ENCODE peak calls at places on chromosome 12, in seven cellular contexts. G, S, B, F, W, N and Y are unnamed samples.

GRCh38 chr12:115963030-115963480 is 314.4 kb downstream of the MED13L start:
- DNase-seq in N (peak), B (no peak), S (no peak), G (no peak), F (peak), W (peak), Y (no peak)

GRCh38 chr12:54004841-54005530 is 3.8 kb upstream of the HOXC8 start:
- DNase-seq in B (peak), W (no peak), F (peak), N (no peak), S (no peak), G (peak), Y (no peak)

GRCh38 chr12:76471579-76471978 is 88.0 kb downstream of the OSBPL8 start:
- DNase-seq in F (no peak), G (no peak), N (no peak), W (peak), S (no peak), B (no peak), Y (no peak)

GRCh38 chr12:65881965-65882413 is 57.7 kb downstream of the HMGA2 start:
- DNase-seq in B (peak), S (peak), N (peak), G (peak), F (peak), W (peak), Y (no peak)

GRCh38 chr12:88665051-88665450 is 84.8 kb upstream of the KITLG start:
- DNase-seq in W (peak), N (peak), S (no peak), B (no peak), F (peak), G (no peak), Y (no peak)

GRCh38 chr12:74747305-74747704 is 209.7 kb downstream of the ATXN7L3B start:
- DNase-seq in N (peak), F (peak), W (peak), G (no peak), S (no peak), B (no peak), Y (no peak)

GRCh38 chr12:20364501-20364900 is 3.8 kb upstream of the PDE3A start:
- DNase-seq in G (no peak), S (no peak), F (no peak), B (no peak), N (no peak), W (no peak), Y (no peak)

GRCh38 chr12:21642707-21643389 is 14.8 kb downstream of the LDHB start:
- DNase-seq in B (peak), F (peak), G (no peak), S (no peak), W (no peak), N (no peak), Y (no peak)

GRCh38 chr12:119710374-119710773 is 42.4 kb downstream of the PRKAB1 start:
- DNase-seq in N (no peak), B (no peak), S (peak), F (no peak), W (no peak), G (no peak), Y (no peak)

GRCh38 chr12:15664491-15664890 is 124.7 kb downstream of the EPS8 start:
- DNase-seq in F (peak), S (no peak), B (no peak), W (no peak), G (no peak), N (peak), Y (no peak)

GRCh38 chr12:50505386-50505827 is 622 bp downstream of the DIP2B start:
- DNase-seq in W (no peak), F (peak), G (peak), S (peak), N (peak), B (peak), Y (no peak)

GRCh38 chr12:52291267-52291935 is at the start of gene KRT81:
- DNase-seq in N (no peak), F (no peak), S (no peak), B (no peak), W (no peak), G (no peak), Y (no peak)

GRCh38 chr12:262817-263216 is at the start of gene SLC6A13:
- DNase-seq in N (no peak), W (no peak), B (peak), F (no peak), G (no peak), S (peak), Y (no peak)

GRCh38 chr12:53205747-53206146 is 1.3 kb downstream of the ITGB7 start:
- DNase-seq in F (peak), N (peak), S (peak), W (peak), B (no peak), G (no peak), Y (peak)

GRCh38 chr12:54390176-54390667 is 5.7 kb upstream of the ZNF385A start:
- DNase-seq in B (peak), N (no peak), G (peak), S (no peak), F (no peak), W (no peak), Y (no peak)

GRCh38 chr12:69657376-69658137 is 41.5 kb downstream of the BEST3 start:
- DNase-seq in B (no peak), F (peak), N (peak), G (peak), S (no peak), W (no peak), Y (no peak)

GRCh38 chr12:43206396-43206795 is 345.6 kb downstream of the ADAMTS20 start:
- DNase-seq in W (no peak), N (peak), G (no peak), S (no peak), F (peak), B (no peak), Y (no peak)

GRCh38 chr12:126271138-126271537 is 1205.9 kb downstream of the AACS start:
- DNase-seq in B (no peak), F (no peak), N (no peak), G (no peak), W (no peak), S (no peak), Y (no peak)

GRCh38 chr12:95412826-95413311 is 61.1 kb upstream of the METAP2 start:
- DNase-seq in F (peak), W (peak), G (no peak), S (no peak), B (no peak), N (peak), Y (no peak)

GRCh38 chr12:27711957-27712356 is 1.3 kb downstream of the MRPS35 start:
- DNase-seq in W (no peak), N (no peak), G (no peak), F (no peak), S (no peak), B (no peak), Y (no peak)

GRCh38 chr12:27709932-27710591 is 570 bp upstream of the MRPS35 start:
- DNase-seq in S (no peak), N (peak), W (peak), F (peak), B (no peak), G (no peak), Y (no peak)

GRCh38 chr12:27709212-27709931 is 1.3 kb upstream of the MRPS35 start:
- DNase-seq in S (no peak), W (no peak), F (no peak), B (no peak), N (no peak), G (no peak), Y (no peak)

GRCh38 chr12:27711312-27711682 is 665 bp downstream of the MRPS35 start:
- DNase-seq in F (no peak), S (no peak), B (no peak), G (no peak), W (no peak), N (peak), Y (no peak)

GRCh38 chr12:27710592-27711311 is at the start of gene MRPS35:
- DNase-seq in S (peak), G (peak), W (peak), F (peak), B (peak), N (peak), Y (peak)
- TF ChIP-seq CTCF in S (no peak), G (no peak), W (no peak), F (no peak), B (no peak), N (no peak), Y (no peak)

GRCh38 chr12:10140001-10140400 is 10.0 kb upstream of the CLEC7A start:
- DNase-seq in F (peak), N (peak), S (no peak), W (peak), G (no peak), B (peak), Y (no peak)
- TF ChIP-seq CTCF in F (peak), N (peak), S (peak), W (peak), G (peak), B (peak), Y (no peak)

GRCh38 chr12:123634142-123634561 is 523 bp downstream of the GTF2H3 start:
- DNase-seq in F (no peak), S (no peak), N (no peak), W (no peak), B (no peak), G (no peak), Y (no peak)

DNA sequence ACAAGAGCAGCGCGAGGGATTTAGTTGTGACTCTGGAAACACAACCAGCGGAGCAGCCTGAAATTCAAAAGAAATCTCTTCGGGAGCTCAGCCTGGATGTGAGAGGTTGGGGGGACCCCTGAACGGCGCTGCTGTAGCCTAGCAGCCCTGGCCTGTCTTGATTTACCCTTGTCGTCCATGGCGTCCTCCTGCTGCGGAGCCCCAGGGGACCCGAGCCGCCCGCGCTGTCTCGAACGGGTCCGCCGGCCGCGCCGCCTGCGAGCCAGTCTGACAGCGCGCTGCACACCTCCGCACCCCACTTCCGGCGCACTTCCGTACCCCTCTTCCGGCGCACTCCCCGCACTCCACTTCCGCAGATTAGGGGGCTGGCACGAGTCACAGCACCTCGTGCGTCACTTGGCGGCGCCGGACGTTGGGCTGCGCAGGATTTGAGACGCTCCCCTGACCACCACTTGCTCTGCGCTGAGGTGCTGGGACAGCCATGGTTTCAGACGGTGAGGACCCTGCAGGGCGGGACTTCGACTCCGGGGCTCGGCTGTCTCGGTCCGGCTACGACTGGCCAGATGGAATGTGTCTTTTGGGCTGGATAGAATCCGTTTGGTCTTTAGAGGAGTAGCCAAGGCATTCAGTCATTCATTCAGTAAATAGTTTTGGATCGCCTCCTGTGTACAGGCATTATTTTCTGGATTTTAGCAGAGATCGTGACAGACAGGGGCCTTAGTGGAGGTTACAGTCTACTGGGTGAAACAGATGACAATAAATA is at the start of the genes EIF2B1 and GTF2H3:
- DNase-seq in S (peak), N (peak), B (peak), W (peak), F (peak), G (peak), Y (peak)
- TF ChIP-seq CTCF in S (no peak), N (no peak), B (no peak), W (no peak), F (no peak), G (no peak), Y (no peak)

DNA sequence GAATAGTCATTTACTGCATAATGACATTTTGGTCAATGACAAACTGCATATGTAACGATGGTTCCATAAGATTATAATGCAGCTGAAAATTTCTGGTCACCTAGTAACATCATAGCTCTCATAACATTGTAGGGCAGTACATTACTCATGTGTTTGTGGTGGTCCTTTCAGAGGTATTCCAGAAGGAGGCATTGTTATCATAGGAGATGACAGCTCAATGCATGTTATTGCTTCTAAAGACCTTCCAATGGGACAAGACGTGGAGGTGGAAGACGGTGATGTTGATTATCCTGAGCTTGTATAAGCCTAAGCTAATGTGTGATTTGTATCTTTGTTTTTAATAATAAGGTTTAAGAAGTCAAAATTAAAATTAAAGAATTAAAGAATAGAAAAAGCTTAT is 43.8 kb upstream of the TSPAN11 start:
- DNase-seq in W (no peak), F (peak), G (no peak), N (no peak), S (no peak), B (no peak), Y (no peak)
- TF ChIP-seq CTCF in W (no peak), F (no peak), G (no peak), N (peak), S (no peak), B (no peak), Y (no peak)

GRCh38 chr12:56358836-56359532 is 923 bp downstream of the STAT2 start:
- DNase-seq in N (peak), W (peak), S (no peak), G (no peak), B (no peak), F (peak), Y (no peak)
- TF ChIP-seq CTCF in N (no peak), W (no peak), S (no peak), G (no peak), B (no peak), F (no peak), Y (no peak)

DNA sequence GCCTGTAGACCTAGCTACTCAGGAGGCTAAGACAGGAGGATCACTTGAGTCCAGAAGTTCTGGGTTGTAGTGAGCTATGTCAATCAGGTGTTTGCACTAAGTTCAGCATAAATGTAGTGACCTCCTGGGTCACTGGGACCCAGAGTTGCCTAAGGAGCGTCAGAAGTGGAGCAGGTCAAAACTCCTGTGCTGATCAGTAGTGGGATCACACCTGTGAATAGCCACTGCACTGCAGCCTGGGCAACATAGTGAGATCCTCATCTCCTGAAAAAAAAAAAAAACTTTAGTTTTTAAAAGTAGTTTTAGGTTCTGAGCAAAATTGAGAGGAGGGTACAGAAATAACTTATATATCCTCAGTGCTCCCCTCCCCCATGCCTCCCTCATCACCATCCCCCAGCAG is 42.2 kb downstream of the MRPL42 start:
- DNase-seq in F (no peak), S (no peak), W (no peak), B (no peak), N (no peak), G (no peak), Y (no peak)
- TF ChIP-seq CTCF in F (no peak), S (no peak), W (no peak), B (no peak), N (no peak), G (no peak), Y (no peak)